ENCODE peak calls at places on chromosomes 5 and 9, in six cellular contexts. J is neuronal stem cell, O is pancreas, I is PC-9, D is spleen, W is HL-60. U is an unnamed sample.

GRCh38 chr9:110180713-110181434 is 27.1 kb downstream of the C9orf152 start:
- DNase-seq in J (no peak), O (no peak), D (no peak), W (no peak), I (peak), U (no peak)

GRCh38 chr9:133303266-133304157 is 28.5 kb upstream of the ABO start:
- DNase-seq in O (no peak), D (no peak), I (no peak), J (no peak), W (no peak), U (no peak)

GRCh38 chr9:4985376-4986266 is 549 bp downstream of the JAK2 start:
- DNase-seq in J (peak), D (peak), W (peak), I (no peak), O (peak), U (peak)

GRCh38 chr5:65032250-65032649 is 263.5 kb downstream of the CWC27 start:
- DNase-seq in I (no peak), D (no peak), W (no peak), O (no peak), J (no peak), U (no peak)

GRCh38 chr5:77356740-77357139 is 135.4 kb downstream of the WDR41 start:
- DNase-seq in J (no peak), I (peak), O (no peak), D (no peak), W (no peak), U (no peak)

GRCh38 chr9:110427497-110428104 is 89.9 kb upstream of the TXNDC8 start:
- DNase-seq in D (no peak), W (peak), J (peak), I (no peak), O (no peak), U (peak)

GRCh38 chr5:53792338-53792737 is 231.9 kb downstream of the NDUFS4 start:
- DNase-seq in I (no peak), D (no peak), O (no peak), J (no peak), W (no peak), U (no peak)

GRCh38 chr5:74177995-74178394 is 462.5 kb downstream of the ENC1 start:
- DNase-seq in W (no peak), D (no peak), O (no peak), J (no peak), I (no peak), U (no peak)

GRCh38 chr5:100877277-100877676 is 25.8 kb downstream of the ST8SIA4 start:
- DNase-seq in D (no peak), W (no peak), O (no peak), I (no peak), J (no peak), U (no peak)

GRCh38 chr9:114294664-114295063 is 28.2 kb upstream of the ORM1 start:
- DNase-seq in J (no peak), I (no peak), D (no peak), O (no peak), W (no peak), U (no peak)

GRCh38 chr9:83583151-83584014 is 39.6 kb upstream of the IDNK start:
- DNase-seq in J (peak), I (no peak), W (peak), O (peak), D (no peak), U (no peak)

GRCh38 chr9:126337690-126338426 is 11.2 kb downstream of the MVB12B start:
- DNase-seq in I (no peak), J (no peak), O (no peak), D (no peak), W (no peak), U (peak)

GRCh38 chr5:77867914-77868313 is 91.8 kb upstream of the TBCA start:
- DNase-seq in D (no peak), O (no peak), W (no peak), I (no peak), J (no peak), U (peak)

GRCh38 chr5:69271376-69271775 is 36.7 kb downstream of the CDK7 start:
- DNase-seq in W (peak), I (no peak), J (no peak), O (no peak), D (no peak), U (no peak)

GRCh38 chr9:101354143-101354764 is 30.6 kb downstream of the BAAT start:
- DNase-seq in D (no peak), O (no peak), J (no peak), W (no peak), I (no peak), U (no peak)

GRCh38 chr5:74272831-74273545 is 367.5 kb downstream of the ENC1 start:
- DNase-seq in I (no peak), D (no peak), W (no peak), O (no peak), J (no peak), U (no peak)

GRCh38 chr9:28853487-28853886 is 1280.2 kb upstream of the C9orf72 start:
- DNase-seq in O (no peak), D (no peak), I (no peak), J (no peak), W (no peak), U (no peak)

GRCh38 chr5:446864-447263 is 3.9 kb downstream of the EXOC3 start:
- DNase-seq in I (no peak), D (peak), J (no peak), O (no peak), W (no peak), U (no peak)

GRCh38 chr9:19161257-19162025 is 34.1 kb upstream of the PLIN2 start:
- DNase-seq in D (peak), O (peak), I (peak), J (no peak), W (peak), U (no peak)

GRCh38 chr5:141747152-141747640 is 65.2 kb upstream of the ARAP3 start:
- DNase-seq in I (no peak), D (peak), J (peak), O (peak), W (no peak), U (peak)

GRCh38 chr5:54457094-54457531 is 1.6 kb downstream of the HSPB3 start:
- DNase-seq in I (peak), J (no peak), D (no peak), O (peak), W (no peak), U (peak)

GRCh38 chr9:79341561-79341960 is 230.2 kb upstream of the TLE4 start:
- DNase-seq in W (no peak), D (no peak), J (no peak), I (no peak), O (no peak), U (no peak)

GRCh38 chr5:79261907-79262306 is 26.0 kb downstream of the JMY start:
- DNase-seq in O (no peak), D (no peak), W (no peak), J (no peak), I (no peak), U (no peak)

GRCh38 chr9:94697972-94698581 is 28.4 kb upstream of the AOPEP start:
- DNase-seq in D (no peak), J (no peak), W (no peak), I (peak), O (no peak), U (no peak)

GRCh38 chr9:114902773-114903589 is 27.4 kb downstream of the TNFSF8 start:
- DNase-seq in O (no peak), J (no peak), I (no peak), D (no peak), W (no peak), U (no peak)

GRCh38 chr5:107425541-107426031 is 245.2 kb downstream of the EFNA5 start:
- DNase-seq in D (no peak), J (no peak), W (no peak), I (peak), O (no peak), U (no peak)
- H3K4me3 ChIP-seq in D (no peak), J (no peak), W (no peak), I (no peak), O (no peak), U (no peak)

GRCh38 chr5:127330116-127330515 is 39.5 kb downstream of the MEGF10 start:
- DNase-seq in D (no peak), I (no peak), W (no peak), J (no peak), O (no peak), U (no peak)
- H3K27ac ChIP-seq in D (no peak), I (no peak), W (no peak), J (no peak), O (no peak), U (no peak)

GRCh38 chr5:127136908-127137307 is 63.6 kb upstream of the C5orf63 start:
- DNase-seq in I (no peak), D (no peak), W (peak), J (no peak), O (no peak), U (no peak)
- H3K4me3 ChIP-seq in I (no peak), D (no peak), W (no peak), J (no peak), O (no peak), U (no peak)

GRCh38 chr5:96052374-96052773 is 90.7 kb upstream of the ELL2 start:
- DNase-seq in I (no peak), W (no peak), J (no peak), D (no peak), O (no peak), U (no peak)
- H3K27ac ChIP-seq in I (no peak), W (no peak), J (no peak), D (no peak), O (no peak), U (no peak)

GRCh38 chr5:179624841-179625271 is 1.4 kb upstream of the HNRNPH1 start:
- DNase-seq in J (no peak), O (no peak), D (peak), W (no peak), I (no peak), U (no peak)
- H3K4me3 ChIP-seq in J (no peak), O (no peak), D (no peak), W (no peak), I (peak), U (peak)

GRCh38 chr5:156366536-156366935 is 39.6 kb downstream of the SGCD start:
- DNase-seq in W (no peak), I (no peak), O (no peak), J (no peak), D (no peak), U (no peak)

GRCh38 chr5:156359452-156359851 is 32.5 kb downstream of the SGCD start:
- DNase-seq in W (no peak), I (no peak), J (no peak), O (no peak), D (no peak), U (no peak)

GRCh38 chr5:156356238-156356637 is 29.3 kb downstream of the SGCD start:
- DNase-seq in I (no peak), O (no peak), W (no peak), D (no peak), J (no peak), U (no peak)

GRCh38 chr5:156361451-156362109 is 34.6 kb downstream of the SGCD start:
- DNase-seq in W (no peak), I (no peak), J (no peak), D (no peak), O (no peak), U (no peak)
- H3K27ac ChIP-seq in W (no peak), I (no peak), J (no peak), D (no peak), O (no peak), U (no peak)

GRCh38 chr5:56833325-56833724 is 18.0 kb downstream of the MAP3K1 start:
- DNase-seq in I (peak), W (no peak), D (peak), O (no peak), J (no peak), U (no peak)

GRCh38 chr5:56827923-56828322 is 12.6 kb downstream of the MAP3K1 start:
- DNase-seq in D (no peak), O (no peak), J (no peak), I (peak), W (no peak), U (no peak)

GRCh38 chr5:56827043-56827442 is 11.7 kb downstream of the MAP3K1 start:
- DNase-seq in O (no peak), W (no peak), I (peak), D (peak), J (no peak), U (no peak)

GRCh38 chr5:56825222-56825824 is 10.0 kb downstream of the MAP3K1 start:
- DNase-seq in W (no peak), O (no peak), D (peak), I (peak), J (no peak), U (no peak)

GRCh38 chr5:56829137-56829536 is 13.8 kb downstream of the MAP3K1 start:
- DNase-seq in I (peak), O (no peak), W (no peak), J (no peak), D (peak), U (no peak)
- H3K4me3 ChIP-seq in I (peak), O (no peak), W (no peak), J (no peak), D (no peak), U (no peak)